ENCODE peak calls at places on chromosome 3, in five cellular contexts. One of them, this sample, is unnamed.

GRCh38 chr3:30548605-30549004 is 57.8 kb upstream of the TGFBR2 start:
- DNase-seq in HepG2: no peak
- DNase-seq in heart left ventricle: no peak
- DNase-seq in gastrocnemius medialis: no peak
- DNase-seq in esophagus muscularis mucosa: no peak
- DNase-seq in this sample: no peak

GRCh38 chr3:45029661-45030060 is 3.6 kb downstream of the CLEC3B start:
- DNase-seq in HepG2: no peak
- DNase-seq in heart left ventricle: peak; percentile 43
- DNase-seq in gastrocnemius medialis: no peak
- DNase-seq in esophagus muscularis mucosa: no peak
- DNase-seq in this sample: no peak

GRCh38 chr3:142276780-142277179 is 51.4 kb upstream of the GK5 start:
- DNase-seq in HepG2: no peak
- DNase-seq in heart left ventricle: no peak
- DNase-seq in gastrocnemius medialis: no peak
- DNase-seq in esophagus muscularis mucosa: no peak
- DNase-seq in this sample: no peak

GRCh38 chr3:97872209-97873042 is 50.6 kb downstream of the CRYBG3 start:
- DNase-seq in HepG2: no peak
- DNase-seq in heart left ventricle: no peak
- DNase-seq in gastrocnemius medialis: no peak
- DNase-seq in esophagus muscularis mucosa: no peak
- DNase-seq in this sample: no peak

GRCh38 chr3:117756580-117756979 is 1047.0 kb downstream of the TUSC7 start:
- DNase-seq in HepG2: no peak
- DNase-seq in heart left ventricle: no peak
- DNase-seq in gastrocnemius medialis: no peak
- DNase-seq in esophagus muscularis mucosa: no peak
- DNase-seq in this sample: no peak

GRCh38 chr3:31732548-31732947 is 199.8 kb downstream of the STT3B start:
- DNase-seq in HepG2: no peak
- DNase-seq in heart left ventricle: peak; percentile 73
- DNase-seq in gastrocnemius medialis: no peak
- DNase-seq in esophagus muscularis mucosa: no peak
- DNase-seq in this sample: no peak

GRCh38 chr3:105791134-105791533 is 77.7 kb downstream of the CBLB start:
- DNase-seq in HepG2: no peak
- DNase-seq in heart left ventricle: no peak
- DNase-seq in gastrocnemius medialis: peak; percentile 15
- DNase-seq in esophagus muscularis mucosa: no peak
- DNase-seq in this sample: no peak

GRCh38 chr3:98961161-98962155 is 60.0 kb upstream of the DCBLD2 start:
- DNase-seq in HepG2: no peak
- DNase-seq in heart left ventricle: no peak
- DNase-seq in gastrocnemius medialis: no peak
- DNase-seq in esophagus muscularis mucosa: no peak
- DNase-seq in this sample: no peak

GRCh38 chr3:170907519-170908234 is 760 bp downstream of the EIF5A2 start:
- DNase-seq in HepG2: peak; percentile 9
- DNase-seq in heart left ventricle: no peak
- DNase-seq in gastrocnemius medialis: no peak
- DNase-seq in esophagus muscularis mucosa: no peak
- DNase-seq in this sample: no peak

GRCh38 chr3:156297582-156297981 is 177.2 kb downstream of the KCNAB1 start:
- DNase-seq in HepG2: no peak
- DNase-seq in heart left ventricle: no peak
- DNase-seq in gastrocnemius medialis: no peak
- DNase-seq in esophagus muscularis mucosa: no peak
- DNase-seq in this sample: no peak

GRCh38 chr3:29083607-29084120 is 197.2 kb upstream of the RBMS3 start:
- DNase-seq in HepG2: no peak
- DNase-seq in heart left ventricle: no peak
- DNase-seq in gastrocnemius medialis: no peak
- DNase-seq in esophagus muscularis mucosa: no peak
- DNase-seq in this sample: no peak

GRCh38 chr3:3200632-3201212 is 21.2 kb upstream of the CRBN start:
- DNase-seq in HepG2: peak; percentile 71
- DNase-seq in heart left ventricle: no peak
- DNase-seq in gastrocnemius medialis: peak; percentile 3
- DNase-seq in esophagus muscularis mucosa: no peak
- DNase-seq in this sample: no peak
- TF ChIP-seq CTCF in HepG2: peak; percentile 82
- TF ChIP-seq CTCF in heart left ventricle: peak; percentile 71
- TF ChIP-seq CTCF in gastrocnemius medialis: peak; percentile 64
- TF ChIP-seq CTCF in esophagus muscularis mucosa: peak; percentile 86
- TF ChIP-seq CTCF in this sample: peak; percentile 63

DNA sequence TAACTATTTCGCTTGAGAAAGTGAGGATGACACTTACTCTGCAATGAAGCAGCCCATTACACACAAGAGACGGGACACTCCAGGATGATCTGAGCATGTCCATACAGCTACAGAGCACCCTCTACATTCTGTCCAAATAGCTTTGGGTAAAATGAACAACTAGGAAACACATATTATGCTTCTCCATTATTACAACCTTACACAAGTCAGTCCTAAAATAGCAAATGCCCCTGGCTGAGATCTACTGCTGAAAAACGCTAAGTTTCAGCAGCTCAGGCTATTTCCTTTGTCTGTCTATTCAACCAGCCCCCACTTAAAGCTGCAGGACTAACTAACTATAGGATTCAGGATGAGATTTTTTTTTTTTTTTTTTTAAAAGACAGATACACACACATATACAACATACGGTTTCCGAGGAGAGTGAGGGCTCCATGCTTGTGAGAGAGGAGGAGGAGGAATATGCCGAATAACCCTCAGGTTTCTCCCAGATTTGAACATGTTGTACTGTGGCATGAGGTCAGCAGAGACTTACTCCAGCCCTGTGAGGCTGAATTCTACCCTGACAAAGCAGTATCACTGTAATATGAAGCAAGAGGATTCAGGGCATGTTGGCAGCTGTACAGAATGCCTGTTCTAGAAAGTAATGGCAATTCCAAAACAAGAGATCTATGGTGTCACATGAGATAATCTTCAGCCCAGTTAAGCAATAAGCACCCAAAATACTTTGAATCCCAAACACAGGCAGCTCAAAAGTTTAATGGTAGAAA is 117.3 kb upstream of the PLXND1 start:
- DNase-seq in HepG2: no peak
- DNase-seq in heart left ventricle: peak; percentile 65
- DNase-seq in gastrocnemius medialis: peak; percentile 87
- DNase-seq in esophagus muscularis mucosa: no peak
- DNase-seq in this sample: no peak
- TF ChIP-seq POLR2A in HepG2: no peak
- TF ChIP-seq POLR2A in heart left ventricle: no peak
- TF ChIP-seq POLR2A in gastrocnemius medialis: peak; percentile 58
- TF ChIP-seq POLR2A in esophagus muscularis mucosa: no peak
- TF ChIP-seq POLR2A in this sample: no peak

GRCh38 chr3:104101736-104102135 is 1265.0 kb upstream of the ALCAM start:
- DNase-seq in HepG2: no peak
- DNase-seq in heart left ventricle: no peak
- DNase-seq in gastrocnemius medialis: no peak
- DNase-seq in esophagus muscularis mucosa: no peak
- DNase-seq in this sample: no peak

GRCh38 chr3:104102386-104102785 is 1264.3 kb upstream of the ALCAM start:
- DNase-seq in HepG2: peak; percentile 29
- DNase-seq in heart left ventricle: no peak
- DNase-seq in gastrocnemius medialis: no peak
- DNase-seq in esophagus muscularis mucosa: no peak
- DNase-seq in this sample: no peak
- TF ChIP-seq CTCF in HepG2: peak; percentile 72
- TF ChIP-seq CTCF in heart left ventricle: no peak
- TF ChIP-seq CTCF in gastrocnemius medialis: no peak
- TF ChIP-seq CTCF in esophagus muscularis mucosa: no peak
- TF ChIP-seq CTCF in this sample: no peak

DNA sequence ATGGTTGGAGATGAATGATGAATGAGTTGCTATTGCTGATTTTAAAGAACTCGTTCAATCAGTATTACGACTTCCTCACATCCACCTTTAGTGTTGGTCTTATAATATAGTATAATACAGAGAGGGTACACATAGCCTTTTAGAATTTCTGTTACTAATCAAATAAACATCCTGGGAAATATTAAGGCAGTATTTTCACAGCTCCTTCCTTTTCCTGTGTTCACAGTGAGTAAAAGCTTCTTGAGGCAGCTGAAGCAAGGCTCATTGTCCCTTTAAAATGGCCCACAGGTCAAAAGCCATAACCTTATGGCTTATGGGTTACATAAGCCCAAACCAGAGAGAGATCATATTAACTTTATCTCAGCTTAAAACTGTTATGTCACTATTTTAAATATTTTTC is 1.3 kb upstream of the BTLA start:
- DNase-seq in HepG2: no peak
- DNase-seq in heart left ventricle: no peak
- DNase-seq in gastrocnemius medialis: no peak
- DNase-seq in esophagus muscularis mucosa: no peak
- DNase-seq in this sample: no peak
- TF ChIP-seq POLR2A in HepG2: no peak
- TF ChIP-seq POLR2A in heart left ventricle: no peak
- TF ChIP-seq POLR2A in gastrocnemius medialis: no peak
- TF ChIP-seq POLR2A in esophagus muscularis mucosa: no peak
- TF ChIP-seq POLR2A in this sample: no peak

GRCh38 chr3:197490098-197490497 is 65.7 kb downstream of the BDH1 start:
- DNase-seq in HepG2: peak; percentile 38
- DNase-seq in heart left ventricle: no peak
- DNase-seq in gastrocnemius medialis: no peak
- DNase-seq in esophagus muscularis mucosa: no peak
- DNase-seq in this sample: no peak
- TF ChIP-seq CTCF in HepG2: no peak
- TF ChIP-seq CTCF in heart left ventricle: no peak
- TF ChIP-seq CTCF in gastrocnemius medialis: no peak
- TF ChIP-seq CTCF in esophagus muscularis mucosa: no peak
- TF ChIP-seq CTCF in this sample: no peak

GRCh38 chr3:146469206-146470017 is at the start of gene PLSCR2:
- DNase-seq in HepG2: no peak
- DNase-seq in heart left ventricle: peak; percentile 60
- DNase-seq in gastrocnemius medialis: no peak
- DNase-seq in esophagus muscularis mucosa: no peak
- DNase-seq in this sample: peak; percentile 11
- TF ChIP-seq POLR2A in HepG2: no peak
- TF ChIP-seq POLR2A in heart left ventricle: peak; percentile 12
- TF ChIP-seq POLR2A in gastrocnemius medialis: peak; percentile 28
- TF ChIP-seq POLR2A in esophagus muscularis mucosa: peak; percentile 20
- TF ChIP-seq POLR2A in this sample: no peak

DNA sequence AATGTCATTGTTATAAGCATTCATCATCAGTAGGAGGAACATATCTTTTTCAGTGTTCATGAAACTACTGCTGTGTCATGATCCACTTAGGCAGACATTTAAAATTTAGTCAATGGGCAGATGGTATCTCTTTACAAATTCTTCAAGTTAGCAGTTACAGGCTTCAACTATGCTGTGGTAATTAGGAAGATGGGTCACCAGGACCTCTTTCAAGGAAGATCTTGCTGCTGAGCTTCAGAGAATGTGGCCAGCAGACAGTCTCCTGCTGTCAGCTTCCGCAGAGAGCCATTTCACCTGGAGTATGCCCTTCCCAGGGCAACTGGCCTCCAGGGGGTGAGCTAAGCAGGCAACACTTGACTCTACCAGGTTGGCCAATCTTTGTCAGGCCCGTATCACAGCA is 19.4 kb downstream of the IFT57 start:
- DNase-seq in HepG2: no peak
- DNase-seq in heart left ventricle: no peak
- DNase-seq in gastrocnemius medialis: no peak
- DNase-seq in esophagus muscularis mucosa: no peak
- DNase-seq in this sample: no peak
- TF ChIP-seq CTCF in HepG2: peak; percentile 9
- TF ChIP-seq CTCF in heart left ventricle: no peak
- TF ChIP-seq CTCF in gastrocnemius medialis: no peak
- TF ChIP-seq CTCF in esophagus muscularis mucosa: no peak
- TF ChIP-seq CTCF in this sample: no peak

DNA sequence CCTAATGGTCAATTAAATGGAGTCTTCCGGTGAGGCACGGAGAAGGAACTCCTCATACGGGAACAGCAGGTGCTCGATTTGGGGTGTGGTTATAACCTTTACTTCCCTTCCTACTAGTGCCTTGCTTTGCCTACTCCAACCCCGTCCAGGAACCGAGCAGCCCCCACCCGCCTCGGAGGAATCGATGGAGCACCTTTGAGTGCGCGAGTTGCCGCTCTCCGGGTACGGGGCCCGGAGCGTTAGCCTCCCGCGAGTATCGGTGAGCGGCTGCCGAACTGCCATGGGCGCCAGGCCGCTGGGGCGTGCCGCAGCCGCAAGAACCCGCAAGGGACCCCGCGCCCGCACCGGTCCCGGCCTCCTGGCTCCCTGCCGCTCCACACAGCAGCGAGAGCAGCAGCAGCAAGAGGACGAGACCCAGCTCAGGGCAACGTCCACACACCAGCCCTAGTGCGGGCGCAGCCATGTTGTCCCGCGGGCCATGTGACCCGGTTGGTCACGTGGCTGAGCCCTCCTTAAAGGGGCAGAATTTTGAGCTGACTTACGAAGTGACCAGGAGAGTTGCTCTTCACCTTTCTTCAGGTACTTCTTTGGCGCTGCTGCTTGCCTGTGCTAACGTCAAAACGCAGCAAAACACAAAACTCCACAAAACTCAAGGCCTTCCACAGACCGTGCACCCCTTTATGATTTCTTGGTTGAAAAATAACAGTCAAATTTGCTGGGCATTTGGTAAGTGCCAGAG is at the start of gene SUMF1:
- DNase-seq in HepG2: peak; percentile 75
- DNase-seq in heart left ventricle: peak; percentile 87
- DNase-seq in gastrocnemius medialis: peak; percentile 53
- DNase-seq in esophagus muscularis mucosa: no peak
- DNase-seq in this sample: peak; percentile 15
- TF ChIP-seq POLR2A in HepG2: peak; percentile 91
- TF ChIP-seq POLR2A in heart left ventricle: peak; percentile 53
- TF ChIP-seq POLR2A in gastrocnemius medialis: peak; percentile 46
- TF ChIP-seq POLR2A in esophagus muscularis mucosa: no peak
- TF ChIP-seq POLR2A in this sample: peak; percentile 59

DNA sequence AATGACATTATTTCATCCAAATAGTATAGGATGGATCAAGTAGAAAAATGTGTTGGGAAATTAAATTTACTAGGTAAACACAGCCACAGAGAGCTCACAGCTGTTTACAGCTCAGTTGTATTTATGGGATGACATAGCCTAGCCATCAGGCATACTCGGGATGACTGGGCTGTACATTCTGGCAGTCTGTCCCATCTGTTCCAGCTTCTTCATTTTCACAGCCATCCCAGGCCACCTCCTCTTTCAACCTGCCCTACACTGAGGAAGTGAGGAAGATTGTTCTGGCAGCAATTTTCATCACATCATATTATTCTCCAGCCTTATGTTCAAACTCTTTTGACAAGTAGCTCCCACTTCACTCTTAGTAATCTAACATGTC is 98.5 kb upstream of the PFN2 start:
- DNase-seq in HepG2: no peak
- DNase-seq in heart left ventricle: no peak
- DNase-seq in gastrocnemius medialis: peak; percentile 80
- DNase-seq in esophagus muscularis mucosa: peak; percentile 53
- DNase-seq in this sample: no peak
- TF ChIP-seq CTCF in HepG2: no peak
- TF ChIP-seq CTCF in heart left ventricle: no peak
- TF ChIP-seq CTCF in gastrocnemius medialis: no peak
- TF ChIP-seq CTCF in esophagus muscularis mucosa: no peak
- TF ChIP-seq CTCF in this sample: no peak